ENCODE peak calls at places on chromosomes 7 and 10, in ten cellular contexts. One of them, this sample, is unnamed.

GRCh38 chr7:46146454-46147255 is 225.6 kb upstream of the IGFBP3 start:
- DNase-seq in prostate gland: no peak
- DNase-seq in cardiac muscle cell: peak; percentile 60
- DNase-seq in left lung: no peak
- DNase-seq in GM06990: no peak
- DNase-seq in bronchial epithelial cell: no peak
- DNase-seq in lower lobe of right lung: no peak
- DNase-seq in PC-9: no peak
- DNase-seq in brain microvascular endothelial cell: peak; percentile 33
- DNase-seq in fibroblast of lung: peak; percentile 33
- DNase-seq in this sample: peak; percentile 70

GRCh38 chr10:123837771-123838170 is 53.8 kb downstream of the CPXM2 start:
- DNase-seq in prostate gland: no peak
- DNase-seq in cardiac muscle cell: no peak
- DNase-seq in left lung: no peak
- DNase-seq in GM06990: no peak
- DNase-seq in bronchial epithelial cell: no peak
- DNase-seq in lower lobe of right lung: no peak
- DNase-seq in PC-9: no peak
- DNase-seq in brain microvascular endothelial cell: no peak
- DNase-seq in fibroblast of lung: no peak
- DNase-seq in this sample: no peak

GRCh38 chr7:22617166-22617565 is 109.8 kb upstream of the IL6 start:
- DNase-seq in prostate gland: no peak
- DNase-seq in cardiac muscle cell: no peak
- DNase-seq in left lung: no peak
- DNase-seq in GM06990: no peak
- DNase-seq in bronchial epithelial cell: no peak
- DNase-seq in lower lobe of right lung: no peak
- DNase-seq in PC-9: no peak
- DNase-seq in brain microvascular endothelial cell: no peak
- DNase-seq in fibroblast of lung: no peak
- DNase-seq in this sample: no peak

GRCh38 chr10:15320522-15321203 is 50.4 kb downstream of the FAM171A1 start:
- DNase-seq in prostate gland: no peak
- DNase-seq in cardiac muscle cell: no peak
- DNase-seq in left lung: no peak
- DNase-seq in GM06990: no peak
- DNase-seq in bronchial epithelial cell: no peak
- DNase-seq in lower lobe of right lung: no peak
- DNase-seq in PC-9: no peak
- DNase-seq in brain microvascular endothelial cell: no peak
- DNase-seq in fibroblast of lung: no peak
- DNase-seq in this sample: no peak

GRCh38 chr7:150341263-150342118 is at the start of gene RARRES2:
- DNase-seq in prostate gland: no peak
- DNase-seq in cardiac muscle cell: peak; percentile 91
- DNase-seq in left lung: peak; percentile 51
- DNase-seq in GM06990: no peak
- DNase-seq in bronchial epithelial cell: no peak
- DNase-seq in lower lobe of right lung: no peak
- DNase-seq in PC-9: no peak
- DNase-seq in brain microvascular endothelial cell: no peak
- DNase-seq in fibroblast of lung: peak; percentile 74
- DNase-seq in this sample: no peak

GRCh38 chr10:12350167-12350872 is 973 bp downstream of the CAMK1D start:
- DNase-seq in prostate gland: peak; percentile 10
- DNase-seq in cardiac muscle cell: peak; percentile 28
- DNase-seq in left lung: peak; percentile 86
- DNase-seq in GM06990: peak; percentile 77
- DNase-seq in bronchial epithelial cell: peak; percentile 29
- DNase-seq in lower lobe of right lung: peak; percentile 66
- DNase-seq in PC-9: peak; percentile 38
- DNase-seq in brain microvascular endothelial cell: peak; percentile 34
- DNase-seq in fibroblast of lung: peak; percentile 31
- DNase-seq in this sample: no peak

GRCh38 chr7:80018941-80019808 is 115.5 kb upstream of the GNAI1 start:
- DNase-seq in prostate gland: no peak
- DNase-seq in cardiac muscle cell: peak; percentile 73
- DNase-seq in left lung: no peak
- DNase-seq in GM06990: no peak
- DNase-seq in bronchial epithelial cell: peak; percentile 53
- DNase-seq in lower lobe of right lung: peak; percentile 26
- DNase-seq in PC-9: no peak
- DNase-seq in brain microvascular endothelial cell: peak; percentile 28
- DNase-seq in fibroblast of lung: peak; percentile 66
- DNase-seq in this sample: no peak

GRCh38 chr10:24889636-24890035 is 62.8 kb downstream of the PRTFDC1 start:
- DNase-seq in prostate gland: no peak
- DNase-seq in cardiac muscle cell: peak; percentile 21
- DNase-seq in left lung: no peak
- DNase-seq in GM06990: no peak
- DNase-seq in bronchial epithelial cell: peak; percentile 65
- DNase-seq in lower lobe of right lung: no peak
- DNase-seq in PC-9: peak; percentile 40
- DNase-seq in brain microvascular endothelial cell: no peak
- DNase-seq in fibroblast of lung: no peak
- DNase-seq in this sample: no peak

GRCh38 chr10:29344073-29344820 is 55.4 kb downstream of the LYZL1 start:
- DNase-seq in prostate gland: no peak
- DNase-seq in cardiac muscle cell: peak; percentile 53
- DNase-seq in left lung: no peak
- DNase-seq in GM06990: no peak
- DNase-seq in bronchial epithelial cell: no peak
- DNase-seq in lower lobe of right lung: no peak
- DNase-seq in PC-9: no peak
- DNase-seq in brain microvascular endothelial cell: peak; percentile 75
- DNase-seq in fibroblast of lung: no peak
- DNase-seq in this sample: no peak

GRCh38 chr7:130273081-130273699 is 6.5 kb downstream of the CPA2 start:
- DNase-seq in prostate gland: peak; percentile 35
- DNase-seq in cardiac muscle cell: peak; percentile 73
- DNase-seq in left lung: no peak
- DNase-seq in GM06990: no peak
- DNase-seq in bronchial epithelial cell: peak; percentile 60
- DNase-seq in lower lobe of right lung: no peak
- DNase-seq in PC-9: no peak
- DNase-seq in brain microvascular endothelial cell: no peak
- DNase-seq in fibroblast of lung: peak; percentile 54
- DNase-seq in this sample: no peak

GRCh38 chr10:123945506-123945905 is 53.9 kb upstream of the CPXM2 start:
- DNase-seq in prostate gland: peak; percentile 27
- DNase-seq in cardiac muscle cell: peak; percentile 23
- DNase-seq in left lung: no peak
- DNase-seq in GM06990: no peak
- DNase-seq in bronchial epithelial cell: peak; percentile 38
- DNase-seq in lower lobe of right lung: no peak
- DNase-seq in PC-9: no peak
- DNase-seq in brain microvascular endothelial cell: peak; percentile 35
- DNase-seq in fibroblast of lung: no peak
- DNase-seq in this sample: peak; percentile 53

GRCh38 chr7:156064921-156065386 is 252.7 kb upstream of the SHH start:
- DNase-seq in prostate gland: no peak
- DNase-seq in cardiac muscle cell: no peak
- DNase-seq in left lung: no peak
- DNase-seq in GM06990: no peak
- DNase-seq in bronchial epithelial cell: peak; percentile 71
- DNase-seq in lower lobe of right lung: no peak
- DNase-seq in PC-9: peak; percentile 51
- DNase-seq in brain microvascular endothelial cell: peak; percentile 16
- DNase-seq in fibroblast of lung: peak; percentile 8
- DNase-seq in this sample: no peak

GRCh38 chr10:60417024-60417423 is 27.3 kb upstream of the ANK3 start:
- DNase-seq in prostate gland: no peak
- DNase-seq in cardiac muscle cell: peak; percentile 41
- DNase-seq in left lung: no peak
- DNase-seq in GM06990: no peak
- DNase-seq in bronchial epithelial cell: no peak
- DNase-seq in lower lobe of right lung: no peak
- DNase-seq in PC-9: no peak
- DNase-seq in brain microvascular endothelial cell: no peak
- DNase-seq in fibroblast of lung: no peak
- DNase-seq in this sample: no peak

GRCh38 chr7:116305485-116306408 is 95.4 kb downstream of the TES start:
- DNase-seq in prostate gland: no peak
- DNase-seq in cardiac muscle cell: peak; percentile 19
- DNase-seq in left lung: no peak
- DNase-seq in GM06990: no peak
- DNase-seq in bronchial epithelial cell: peak; percentile 61
- DNase-seq in lower lobe of right lung: no peak
- DNase-seq in PC-9: no peak
- DNase-seq in brain microvascular endothelial cell: no peak
- DNase-seq in fibroblast of lung: peak; percentile 64
- DNase-seq in this sample: no peak

GRCh38 chr7:122143376-122143750 is 686 bp downstream of the AASS start:
- DNase-seq in prostate gland: peak; percentile 5
- DNase-seq in cardiac muscle cell: peak; percentile 38
- DNase-seq in left lung: peak; percentile 79
- DNase-seq in GM06990: peak; percentile 25
- DNase-seq in bronchial epithelial cell: no peak
- DNase-seq in lower lobe of right lung: no peak
- DNase-seq in PC-9: no peak
- DNase-seq in brain microvascular endothelial cell: peak; percentile 9
- DNase-seq in fibroblast of lung: peak; percentile 38
- DNase-seq in this sample: no peak

DNA sequence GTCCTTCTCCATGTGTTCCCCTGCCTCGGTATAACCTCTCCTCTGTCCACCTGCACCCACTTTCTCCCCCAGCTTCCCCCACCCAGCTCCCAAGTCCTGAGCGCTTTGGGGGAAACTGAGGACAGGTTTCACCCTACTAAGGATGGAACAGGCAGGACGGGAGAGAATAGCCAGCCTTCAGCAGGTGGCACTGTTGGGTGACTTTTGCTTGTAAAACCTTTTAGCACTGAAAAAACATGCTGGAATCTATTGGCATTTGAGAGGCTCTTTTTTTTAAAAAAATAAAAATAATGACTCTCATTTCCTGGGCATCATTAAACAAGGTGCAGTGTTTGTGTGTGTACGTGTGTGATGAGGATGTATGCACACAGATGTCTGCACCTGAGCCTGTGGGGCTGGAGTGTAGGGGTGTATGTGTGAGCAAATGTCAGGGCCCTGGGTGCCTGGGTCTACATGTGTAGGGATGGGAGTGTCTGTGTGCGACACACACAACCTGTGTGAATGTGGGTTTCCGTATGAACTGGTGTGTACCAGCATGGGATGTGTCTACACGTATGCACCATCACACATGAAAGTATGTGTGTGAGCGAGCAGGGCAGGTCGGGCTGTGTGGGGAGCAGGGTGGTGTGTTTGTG is 177.9 kb downstream of the RPS24 start:
- DNase-seq in prostate gland: peak; percentile 25
- DNase-seq in cardiac muscle cell: peak; percentile 65
- DNase-seq in left lung: no peak
- DNase-seq in GM06990: no peak
- DNase-seq in bronchial epithelial cell: peak; percentile 25
- DNase-seq in lower lobe of right lung: no peak
- DNase-seq in PC-9: no peak
- DNase-seq in brain microvascular endothelial cell: peak; percentile 29
- DNase-seq in fibroblast of lung: peak; percentile 69
- DNase-seq in this sample: no peak
- TF ChIP-seq CTCF in prostate gland: peak; percentile 18
- TF ChIP-seq CTCF in cardiac muscle cell: peak; percentile 68
- TF ChIP-seq CTCF in left lung: peak; percentile 20
- TF ChIP-seq CTCF in GM06990: peak; percentile 44
- TF ChIP-seq CTCF in bronchial epithelial cell: peak; percentile 62
- TF ChIP-seq CTCF in lower lobe of right lung: peak; percentile 41
- TF ChIP-seq CTCF in PC-9: peak; percentile 84
- TF ChIP-seq CTCF in brain microvascular endothelial cell: peak; percentile 84
- TF ChIP-seq CTCF in fibroblast of lung: peak; percentile 71
- TF ChIP-seq CTCF in this sample: peak; percentile 70

GRCh38 chr7:38223311-38223710 is 45.3 kb downstream of the STARD3NL start:
- DNase-seq in prostate gland: no peak
- DNase-seq in cardiac muscle cell: no peak
- DNase-seq in left lung: no peak
- DNase-seq in GM06990: no peak
- DNase-seq in bronchial epithelial cell: no peak
- DNase-seq in lower lobe of right lung: no peak
- DNase-seq in PC-9: no peak
- DNase-seq in brain microvascular endothelial cell: no peak
- DNase-seq in fibroblast of lung: no peak
- DNase-seq in this sample: no peak
- H3K36me3 ChIP-seq in prostate gland: no peaks in the 10 kb centered on the region
- H3K36me3 ChIP-seq in cardiac muscle cell: peaks cover 32% of the 10 kb centered on the region
- H3K36me3 ChIP-seq in left lung: no peaks in the 10 kb centered on the region
- H3K36me3 ChIP-seq in GM06990: peaks cover 11% of the 10 kb centered on the region
- H3K36me3 ChIP-seq in bronchial epithelial cell: peaks cover 5% of the 10 kb centered on the region
- H3K36me3 ChIP-seq in lower lobe of right lung: peaks cover 58% of the 10 kb centered on the region
- H3K36me3 ChIP-seq in PC-9: no peaks in the 10 kb centered on the region
- H3K36me3 ChIP-seq in brain microvascular endothelial cell: peaks cover 23% of the 10 kb centered on the region
- H3K36me3 ChIP-seq in fibroblast of lung: peaks cover 6% of the 10 kb centered on the region
- H3K36me3 ChIP-seq in this sample: peaks cover 3% of the 10 kb centered on the region

GRCh38 chr10:128287921-128288320 is 161.7 kb upstream of the MKI67 start:
- DNase-seq in prostate gland: no peak
- DNase-seq in cardiac muscle cell: no peak
- DNase-seq in left lung: no peak
- DNase-seq in GM06990: no peak
- DNase-seq in bronchial epithelial cell: no peak
- DNase-seq in lower lobe of right lung: no peak
- DNase-seq in PC-9: no peak
- DNase-seq in brain microvascular endothelial cell: no peak
- DNase-seq in fibroblast of lung: no peak
- DNase-seq in this sample: no peak

GRCh38 chr10:128286413-128287097 is 160.3 kb upstream of the MKI67 start:
- DNase-seq in prostate gland: no peak
- DNase-seq in cardiac muscle cell: no peak
- DNase-seq in left lung: no peak
- DNase-seq in GM06990: no peak
- DNase-seq in bronchial epithelial cell: no peak
- DNase-seq in lower lobe of right lung: no peak
- DNase-seq in PC-9: no peak
- DNase-seq in brain microvascular endothelial cell: no peak
- DNase-seq in fibroblast of lung: no peak
- DNase-seq in this sample: no peak

GRCh38 chr10:128281343-128281742 is 155.1 kb upstream of the MKI67 start:
- DNase-seq in prostate gland: no peak
- DNase-seq in cardiac muscle cell: no peak
- DNase-seq in left lung: no peak
- DNase-seq in GM06990: no peak
- DNase-seq in bronchial epithelial cell: no peak
- DNase-seq in lower lobe of right lung: no peak
- DNase-seq in PC-9: no peak
- DNase-seq in brain microvascular endothelial cell: no peak
- DNase-seq in fibroblast of lung: no peak
- DNase-seq in this sample: no peak

GRCh38 chr10:128287099-128287498 is 160.9 kb upstream of the MKI67 start:
- DNase-seq in prostate gland: no peak
- DNase-seq in cardiac muscle cell: no peak
- DNase-seq in left lung: no peak
- DNase-seq in GM06990: no peak
- DNase-seq in bronchial epithelial cell: no peak
- DNase-seq in lower lobe of right lung: no peak
- DNase-seq in PC-9: no peak
- DNase-seq in brain microvascular endothelial cell: no peak
- DNase-seq in fibroblast of lung: no peak
- DNase-seq in this sample: no peak
- H3K27me3 ChIP-seq in prostate gland: peaks cover 21% of the 10 kb centered on the region
- H3K27me3 ChIP-seq in cardiac muscle cell: peaks cover 57% of the 10 kb centered on the region
- H3K27me3 ChIP-seq in left lung: peaks cover 23% of the 10 kb centered on the region
- H3K27me3 ChIP-seq in GM06990: no peaks in the 10 kb centered on the region
- H3K27me3 ChIP-seq in bronchial epithelial cell: no peaks in the 10 kb centered on the region
- H3K27me3 ChIP-seq in lower lobe of right lung: peaks cover 50% of the 10 kb centered on the region
- H3K27me3 ChIP-seq in PC-9: peaks cover 13% of the 10 kb centered on the region
- H3K27me3 ChIP-seq in brain microvascular endothelial cell: peaks cover 4% of the 10 kb centered on the region
- H3K27me3 ChIP-seq in fibroblast of lung: no peaks in the 10 kb centered on the region
- H3K27me3 ChIP-seq in this sample: no peaks in the 10 kb centered on the region

GRCh38 chr7:128891110-128891941 is 19.2 kb downstream of the KCP start:
- DNase-seq in prostate gland: no peak
- DNase-seq in cardiac muscle cell: no peak
- DNase-seq in left lung: no peak
- DNase-seq in GM06990: no peak
- DNase-seq in bronchial epithelial cell: no peak
- DNase-seq in lower lobe of right lung: no peak
- DNase-seq in PC-9: peak; percentile 68
- DNase-seq in brain microvascular endothelial cell: no peak
- DNase-seq in fibroblast of lung: no peak
- DNase-seq in this sample: no peak
- TF ChIP-seq CTCF in prostate gland: no peak
- TF ChIP-seq CTCF in cardiac muscle cell: no peak
- TF ChIP-seq CTCF in left lung: no peak
- TF ChIP-seq CTCF in GM06990: no peak
- TF ChIP-seq CTCF in bronchial epithelial cell: no peak
- TF ChIP-seq CTCF in lower lobe of right lung: peak; percentile 6
- TF ChIP-seq CTCF in PC-9: no peak
- TF ChIP-seq CTCF in brain microvascular endothelial cell: no peak
- TF ChIP-seq CTCF in fibroblast of lung: no peak
- TF ChIP-seq CTCF in this sample: no peak